ENCODE peak calls at places on chromosomes 3 and 15, in four cellular contexts. One of them, this sample, is unnamed.

GRCh38 chr3:64454179-64454578 is 228.9 kb upstream of the PRICKLE2 start:
- ATAC-seq in A549: no peak
- ATAC-seq in upper lobe of left lung: no peak
- ATAC-seq in GM12878: peak; percentile 23
- ATAC-seq in this sample: no peak

GRCh38 chr15:75130597-75131268 is 70.9 kb upstream of the C15orf39 start:
- ATAC-seq in upper lobe of left lung: no peak
- ATAC-seq in GM12878: peak; percentile 92
- ATAC-seq in A549: no peak
- ATAC-seq in this sample: no peak

GRCh38 chr15:29970402-29970695 is 112.4 kb upstream of the GOLGA8J start:
- ATAC-seq in upper lobe of left lung: no peak
- ATAC-seq in A549: no peak
- ATAC-seq in GM12878: no peak
- ATAC-seq in this sample: no peak

GRCh38 chr3:193962986-193963683 is 172.8 kb upstream of the HES1 start:
- ATAC-seq in GM12878: no peak
- ATAC-seq in upper lobe of left lung: no peak
- ATAC-seq in A549: no peak
- ATAC-seq in this sample: no peak

GRCh38 chr15:65333863-65334262 is 29.4 kb downstream of the RNU5B-1 start:
- ATAC-seq in upper lobe of left lung: no peak
- ATAC-seq in A549: no peak
- ATAC-seq in GM12878: no peak
- ATAC-seq in this sample: no peak

GRCh38 chr15:23074684-23075083 is 35.3 kb upstream of the TUBGCP5 start:
- ATAC-seq in A549: no peak
- ATAC-seq in upper lobe of left lung: no peak
- ATAC-seq in GM12878: no peak
- ATAC-seq in this sample: no peak

GRCh38 chr15:71364117-71364584 is 248.9 kb downstream of the THSD4 start:
- ATAC-seq in upper lobe of left lung: no peak
- ATAC-seq in A549: no peak
- ATAC-seq in GM12878: no peak
- ATAC-seq in this sample: no peak

GRCh38 chr3:155504682-155505081 is 211.2 kb upstream of the STRIT1 start:
- ATAC-seq in A549: no peak
- ATAC-seq in upper lobe of left lung: no peak
- ATAC-seq in GM12878: no peak
- ATAC-seq in this sample: no peak

GRCh38 chr3:10400749-10401495 is 80.0 kb upstream of the SEC13 start:
- ATAC-seq in A549: no peak
- ATAC-seq in upper lobe of left lung: no peak
- ATAC-seq in GM12878: no peak
- ATAC-seq in this sample: no peak

GRCh38 chr3:119859728-119860127 is 77.8 kb downstream of the NR1I2 start:
- ATAC-seq in GM12878: no peak
- ATAC-seq in upper lobe of left lung: no peak
- ATAC-seq in A549: no peak
- ATAC-seq in this sample: no peak

GRCh38 chr15:99578809-99579208 is 13.0 kb downstream of the MEF2A start:
- ATAC-seq in upper lobe of left lung: no peak
- ATAC-seq in A549: no peak
- ATAC-seq in GM12878: peak; percentile 75
- ATAC-seq in this sample: no peak
- H3K4me1 ChIP-seq in upper lobe of left lung: peaks cover 23% of the 10 kb centered on the region
- H3K4me1 ChIP-seq in A549: peaks cover 7% of the 10 kb centered on the region
- H3K4me1 ChIP-seq in GM12878: peaks cover 4% of the 10 kb centered on the region
- H3K4me1 ChIP-seq in this sample: peaks cover 88% of the 10 kb centered on the region

GRCh38 chr15:61527836-61528589 is 298.9 kb upstream of the RORA start:
- ATAC-seq in A549: no peak
- ATAC-seq in GM12878: peak; percentile 34
- ATAC-seq in upper lobe of left lung: no peak
- ATAC-seq in this sample: no peak
- TF ChIP-seq EP300 in A549: no peak
- TF ChIP-seq EP300 in GM12878: no peak
- TF ChIP-seq EP300 in upper lobe of left lung: no peak
- TF ChIP-seq EP300 in this sample: no peak

GRCh38 chr3:39148116-39149058 is 5.0 kb downstream of the CSRNP1 start:
- ATAC-seq in upper lobe of left lung: no peak
- ATAC-seq in A549: no peak
- ATAC-seq in GM12878: peak; percentile 19
- ATAC-seq in this sample: no peak
- H3K4me1 ChIP-seq in upper lobe of left lung: peaks cover 84% of the 10 kb centered on the region
- H3K4me1 ChIP-seq in A549: peaks cover 60% of the 10 kb centered on the region
- H3K4me1 ChIP-seq in GM12878: peaks cover 45% of the 10 kb centered on the region
- H3K4me1 ChIP-seq in this sample: peaks cover 83% of the 10 kb centered on the region

GRCh38 chr15:77959094-77959879 is 118.2 kb downstream of the TBC1D2B start:
- ATAC-seq in GM12878: peak; percentile 98
- ATAC-seq in upper lobe of left lung: peak; percentile 97
- ATAC-seq in A549: peak; percentile 95
- ATAC-seq in this sample: peak; percentile 94
- TF ChIP-seq EP300 in GM12878: no peak
- TF ChIP-seq EP300 in upper lobe of left lung: no peak
- TF ChIP-seq EP300 in A549: no peak
- TF ChIP-seq EP300 in this sample: no peak

DNA sequence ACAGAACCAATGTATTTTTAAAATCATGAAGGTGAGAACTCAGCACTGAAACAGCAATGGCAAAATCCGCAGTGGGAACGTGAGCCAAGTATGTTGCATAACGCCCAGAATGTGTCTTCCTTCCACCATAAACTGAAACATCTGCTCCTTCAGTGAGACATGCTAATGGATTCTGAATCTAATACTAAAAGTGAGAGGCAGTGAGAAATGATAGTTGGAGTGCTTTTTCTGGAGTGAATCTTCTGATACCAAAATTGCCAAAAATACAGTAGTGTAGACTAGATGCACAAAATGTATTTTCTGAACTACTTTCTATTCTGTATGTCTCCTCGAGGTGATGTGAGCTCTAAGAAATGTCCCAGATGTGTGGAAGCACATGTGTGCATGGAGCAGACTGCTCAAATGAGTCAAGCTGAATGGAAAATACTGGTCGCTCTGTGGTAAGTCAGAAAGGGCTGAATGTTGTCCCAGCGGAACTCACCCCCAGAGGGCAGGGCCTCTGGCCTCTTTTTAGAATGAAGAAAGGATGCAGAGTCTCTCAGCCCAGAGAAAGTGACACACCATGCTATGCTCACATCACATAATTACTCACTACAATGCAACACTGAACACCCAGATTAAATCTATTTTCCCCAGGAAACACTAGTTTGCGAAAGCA is 73.0 kb downstream of the ATP10A start:
- ATAC-seq in upper lobe of left lung: no peak
- ATAC-seq in A549: peak; percentile 58
- ATAC-seq in GM12878: peak; percentile 27
- ATAC-seq in this sample: peak; percentile 83
- H3K4me1 ChIP-seq in upper lobe of left lung: peaks cover 30% of the 10 kb centered on the region
- H3K4me1 ChIP-seq in A549: peaks cover 30% of the 10 kb centered on the region
- H3K4me1 ChIP-seq in GM12878: peaks cover 12% of the 10 kb centered on the region
- H3K4me1 ChIP-seq in this sample: peaks cover 93% of the 10 kb centered on the region